ENCODE peak calls at places on chromosomes 7 and 10, in eight cellular contexts. F is thyroid gland; Y is heart left ventricle; I is bronchial epithelial cell; Z is CD4-positive, alpha-beta memory T cell; D is neural crest cell; N is CD4-positive, CD25-positive, alpha-beta regulatory T cell; B is RKO. O is an unnamed sample.

GRCh38 chr7:158518915-158519640 is 68.5 kb downstream of the PTPRN2 start:
- DNase-seq in I (no peak), F (no peak), N (no peak), Z (no peak), Y (no peak), B (no peak), D (no peak), O (no peak)

GRCh38 chr7:95394370-95394769 is 1.8 kb downstream of the PON3 start:
- DNase-seq in F (no peak), Z (no peak), Y (no peak), I (no peak), B (no peak), N (no peak), D (no peak), O (no peak)

GRCh38 chr10:122267849-122268737 is 3.0 kb upstream of the BTBD16 start:
- DNase-seq in Z (peak), B (peak), N (peak), Y (no peak), I (peak), F (peak), D (peak), O (peak)

GRCh38 chr7:158957921-158958471 is 101.6 kb downstream of the DYNC2I1 start:
- DNase-seq in F (peak), N (peak), I (peak), Y (no peak), Z (peak), B (no peak), D (no peak), O (peak)

GRCh38 chr7:103929808-103930415 is 59.5 kb downstream of the RELN start:
- DNase-seq in D (no peak), Y (no peak), I (no peak), B (no peak), N (no peak), F (no peak), Z (no peak), O (no peak)

GRCh38 chr7:221996-222715 is 29.8 kb downstream of the FAM20C start:
- DNase-seq in F (no peak), I (no peak), Y (no peak), N (no peak), B (no peak), D (no peak), Z (no peak), O (no peak)

GRCh38 chr7:28623863-28624262 is 211.5 kb downstream of the CREB5 start:
- DNase-seq in B (peak), F (no peak), Y (no peak), Z (no peak), D (no peak), I (peak), N (no peak), O (peak)

GRCh38 chr7:138864667-138865066 is 66.7 kb upstream of the ATP6V0A4 start:
- DNase-seq in B (peak), N (no peak), Y (no peak), Z (no peak), D (no peak), I (peak), F (no peak), O (no peak)

GRCh38 chr7:44291733-44292395 is 33.5 kb downstream of the CAMK2B start:
- DNase-seq in D (no peak), I (no peak), N (no peak), Y (no peak), F (no peak), Z (no peak), B (no peak), O (no peak)

GRCh38 chr10:43372751-43373445 is 1.5 kb downstream of the FXYD4 start:
- DNase-seq in I (no peak), B (no peak), Y (no peak), F (no peak), Z (no peak), D (no peak), N (no peak), O (no peak)

GRCh38 chr10:44374155-44374554 is 10.7 kb downstream of the CXCL12 start:
- DNase-seq in D (no peak), F (no peak), B (no peak), Y (no peak), I (no peak), Z (no peak), N (no peak), O (no peak)

GRCh38 chr10:133162178-133162909 is 2.3 kb downstream of the KNDC1 start:
- DNase-seq in N (no peak), Z (no peak), I (no peak), F (no peak), Y (no peak), B (no peak), D (no peak), O (peak)

GRCh38 chr7:30162622-30163124 is 27.9 kb downstream of the MTURN start:
- DNase-seq in B (peak), I (peak), N (no peak), D (no peak), Y (no peak), F (no peak), Z (no peak), O (peak)

GRCh38 chr10:35204650-35205319 is 78.1 kb downstream of the CREM start:
- DNase-seq in N (no peak), B (no peak), D (no peak), F (no peak), I (no peak), Y (no peak), Z (no peak), O (no peak)

GRCh38 chr10:88154596-88155250 is 291.3 kb downstream of the PTEN start:
- DNase-seq in D (no peak), I (peak), B (no peak), Y (no peak), F (no peak), N (no peak), Z (no peak), O (no peak)

GRCh38 chr7:74015670-74016069 is 12.3 kb upstream of the ELN start:
- DNase-seq in B (peak), N (no peak), I (peak), F (no peak), Z (no peak), Y (no peak), D (no peak), O (no peak)

GRCh38 chr7:128167791-128168666 is 73.0 kb upstream of the LEP start:
- DNase-seq in D (no peak), F (no peak), Z (no peak), I (no peak), N (no peak), Y (no peak), B (no peak), O (no peak)

GRCh38 chr7:105816270-105816843 is 60.0 kb downstream of the ATXN7L1 start:
- DNase-seq in N (no peak), D (no peak), Z (no peak), B (no peak), Y (no peak), I (no peak), F (no peak), O (no peak)

GRCh38 chr10:78412605-78413004 is 378.9 kb downstream of the RPS24 start:
- DNase-seq in Y (no peak), N (no peak), B (no peak), F (no peak), I (no peak), Z (no peak), D (no peak), O (no peak)

GRCh38 chr7:71459137-71459536 is 327.2 kb downstream of the GALNT17 start:
- DNase-seq in Z (no peak), F (no peak), N (no peak), B (no peak), D (no peak), I (no peak), Y (no peak), O (no peak)

GRCh38 chr10:31876616-31877352 is 51.8 kb downstream of the ARHGAP12 start:
- DNase-seq in Z (no peak), F (no peak), B (no peak), Y (no peak), D (no peak), N (no peak), I (no peak), O (no peak)

GRCh38 chr10:118844731-118845573 is 90.2 kb upstream of the CACUL1 start:
- DNase-seq in Y (no peak), Z (no peak), I (peak), B (no peak), N (no peak), D (no peak), F (peak), O (peak)

GRCh38 chr7:42332605-42333222 is 95.7 kb upstream of the GLI3 start:
- DNase-seq in N (no peak), Y (no peak), B (no peak), I (no peak), Z (no peak), F (no peak), D (no peak), O (no peak)

GRCh38 chr10:115514895-115515294 is 421.7 kb downstream of the ATRNL1 start:
- DNase-seq in Y (no peak), F (no peak), N (no peak), Z (no peak), B (no peak), I (no peak), D (no peak), O (no peak)

GRCh38 chr7:100122067-100122466 is 2.6 kb downstream of the CNPY4 start:
- DNase-seq in F (peak), D (no peak), Y (peak), N (no peak), B (no peak), Z (no peak), I (no peak), O (no peak)

GRCh38 chr10:33237736-33238624 is 96.5 kb downstream of the NRP1 start:
- DNase-seq in N (no peak), F (no peak), D (no peak), I (peak), Z (no peak), Y (no peak), B (peak), O (peak)

GRCh38 chr7:92010215-92010614 is 69.6 kb downstream of the AKAP9 start:
- DNase-seq in Z (no peak), I (no peak), N (no peak), B (no peak), F (no peak), D (no peak), Y (no peak), O (peak)

GRCh38 chr10:12013926-12014325 is 28.7 kb downstream of the UPF2 start:
- DNase-seq in N (no peak), B (no peak), Z (no peak), I (no peak), D (no peak), F (no peak), Y (no peak), O (no peak)

GRCh38 chr7:28358423-28358868 is 53.9 kb upstream of the CREB5 start:
- DNase-seq in D (no peak), Y (no peak), Z (no peak), N (no peak), I (peak), F (no peak), B (peak), O (peak)

GRCh38 chr10:35568483-35569015 is 36.6 kb upstream of the GJD4 start:
- DNase-seq in D (no peak), B (no peak), Y (no peak), N (no peak), I (no peak), F (no peak), Z (no peak), O (no peak)

GRCh38 chr7:149732611-149733010 is 40.8 kb downstream of the ZNF467 start:
- DNase-seq in D (no peak), B (no peak), F (no peak), I (no peak), Z (no peak), N (no peak), Y (no peak), O (no peak)

O was measured in SW480.